ENCODE peak calls at places on chromosomes 7 and 10, in four cellular contexts. L, D, E and M are unnamed samples.
A peak's percentile ranks its signal among the peaks of the same experiment; 100 is the strongest.

GRCh38 chr7:12851142-12851541 is 163.7 kb downstream of the ARL4A start:
- DNase-seq in L (no peak), D (no peak), E (no peak), M (no peak)

GRCh38 chr10:90111671-90112070 is 410.3 kb downstream of the KIF20B start:
- DNase-seq in L (no peak), D (no peak), E (no peak), M (no peak)

GRCh38 chr7:105675873-105676484 is 94.7 kb upstream of the EFCAB10 start:
- DNase-seq in L (peak; percentile 48), D (peak; percentile 70), E (peak; percentile 72), M (no peak)

GRCh38 chr7:6015917-6016652 is 7.0 kb downstream of the AIMP2 start:
- DNase-seq in L (peak; percentile 46), D (no peak), E (peak; percentile 82), M (no peak)

GRCh38 chr10:103502849-103503660 is 9.6 kb downstream of the NEURL1 start:
- DNase-seq in L (no peak), D (peak; percentile 34), E (no peak), M (no peak)

GRCh38 chr7:79504607-79505389 is 51.3 kb upstream of the MAGI2 start:
- DNase-seq in L (no peak), D (no peak), E (no peak), M (no peak)

GRCh38 chr7:75686551-75686950 is 52.2 kb downstream of the HIP1 start:
- DNase-seq in L (no peak), D (no peak), E (no peak), M (no peak)

GRCh38 chr7:137642467-137642866 is 204.3 kb downstream of the DGKI start:
- DNase-seq in L (no peak), D (no peak), E (no peak), M (no peak)

GRCh38 chr10:72087392-72087968 is 871 bp downstream of the SPOCK2 start:
- DNase-seq in L (no peak), D (peak; percentile 76), E (no peak), M (no peak)

GRCh38 chr10:86361134-86362128 is 5.2 kb downstream of the GRID1 start:
- DNase-seq in L (peak; percentile 45), D (peak; percentile 37), E (peak; percentile 27), M (no peak)

GRCh38 chr7:157337316-157338149 is 729 bp downstream of the DNAJB6 start:
- DNase-seq in L (peak; percentile 70), D (peak; percentile 79), E (peak; percentile 77), M (no peak)

GRCh38 chr7:74657692-74658170 is at the start of gene GTF2I:
- DNase-seq in L (no peak), D (no peak), E (no peak), M (no peak)

GRCh38 chr7:131778601-131779000 is 222.2 kb upstream of the PODXL start:
- DNase-seq in L (no peak), D (no peak), E (no peak), M (no peak)

GRCh38 chr7:101985646-101986199 is 168.3 kb downstream of the CUX1 start:
- DNase-seq in L (no peak), D (no peak), E (no peak), M (no peak)

GRCh38 chr10:20100157-20100556 is 283.9 kb downstream of the PLXDC2 start:
- DNase-seq in L (no peak), D (no peak), E (no peak), M (no peak)

GRCh38 chr7:2529161-2530075 is 9.8 kb downstream of the LFNG start:
- DNase-seq in L (peak; percentile 74), D (peak; percentile 91), E (peak; percentile 87), M (peak; percentile 67)

GRCh38 chr7:132247995-132248618 is 328.2 kb downstream of the PLXNA4 start:
- DNase-seq in L (no peak), D (no peak), E (no peak), M (no peak)

GRCh38 chr7:107614425-107614824 is 34.4 kb downstream of the BCAP29 start:
- DNase-seq in L (no peak), D (no peak), E (no peak), M (no peak)

GRCh38 chr7:84547326-84547725 is 352.7 kb upstream of the SEMA3A start:
- DNase-seq in L (no peak), D (no peak), E (no peak), M (no peak)

GRCh38 chr7:154688952-154689351 is 314.0 kb downstream of the PAXIP1 start:
- DNase-seq in L (no peak), D (no peak), E (no peak), M (no peak)

GRCh38 chr7:110842796-110843195 is 248.1 kb upstream of the LRRN3 start:
- DNase-seq in L (no peak), D (no peak), E (no peak), M (no peak)

GRCh38 chr10:78966182-78966787 is 102.5 kb upstream of the ZMIZ1 start:
- DNase-seq in L (no peak), D (no peak), E (no peak), M (no peak)

GRCh38 chr10:66353422-66353821 is 572.4 kb upstream of the LRRTM3 start:
- DNase-seq in L (peak; percentile 13), D (no peak), E (no peak), M (no peak)

GRCh38 chr7:137904826-137905225 is 58.1 kb upstream of the DGKI start:
- DNase-seq in L (no peak), D (no peak), E (no peak), M (no peak)

GRCh38 chr7:102236592-102237287 is 49.9 kb upstream of the SH2B2 start:
- DNase-seq in L (peak; percentile 45), D (peak; percentile 73), E (peak; percentile 72), M (no peak)

GRCh38 chr7:28315565-28316420 is 96.5 kb upstream of the CREB5 start:
- DNase-seq in L (no peak), D (no peak), E (no peak), M (no peak)

GRCh38 chr10:12484945-12485805 is 135.8 kb downstream of the CAMK1D start:
- DNase-seq in L (peak; percentile 49), D (peak; percentile 74), E (no peak), M (no peak)

GRCh38 chr10:88156341-88156740 is 292.9 kb downstream of the PTEN start:
- DNase-seq in L (no peak), D (no peak), E (no peak), M (no peak)

GRCh38 chr10:93915603-93916002 is 21.8 kb downstream of the SLC35G1 start:
- DNase-seq in L (no peak), D (no peak), E (no peak), M (no peak)

GRCh38 chr7:55536619-55537457 is 35.5 kb downstream of the VOPP1 start:
- DNase-seq in L (no peak), D (no peak), E (no peak), M (no peak)

GRCh38 chr7:55533729-55534080 is 38.6 kb downstream of the VOPP1 start:
- DNase-seq in L (no peak), D (no peak), E (no peak), M (no peak)

GRCh38 chr7:55535637-55536016 is 36.7 kb downstream of the VOPP1 start:
- DNase-seq in L (no peak), D (no peak), E (no peak), M (no peak)

GRCh38 chr7:55534262-55534915 is 37.9 kb downstream of the VOPP1 start:
- DNase-seq in L (peak; percentile 37), D (peak; percentile 87), E (no peak), M (peak; percentile 47)

DNA sequence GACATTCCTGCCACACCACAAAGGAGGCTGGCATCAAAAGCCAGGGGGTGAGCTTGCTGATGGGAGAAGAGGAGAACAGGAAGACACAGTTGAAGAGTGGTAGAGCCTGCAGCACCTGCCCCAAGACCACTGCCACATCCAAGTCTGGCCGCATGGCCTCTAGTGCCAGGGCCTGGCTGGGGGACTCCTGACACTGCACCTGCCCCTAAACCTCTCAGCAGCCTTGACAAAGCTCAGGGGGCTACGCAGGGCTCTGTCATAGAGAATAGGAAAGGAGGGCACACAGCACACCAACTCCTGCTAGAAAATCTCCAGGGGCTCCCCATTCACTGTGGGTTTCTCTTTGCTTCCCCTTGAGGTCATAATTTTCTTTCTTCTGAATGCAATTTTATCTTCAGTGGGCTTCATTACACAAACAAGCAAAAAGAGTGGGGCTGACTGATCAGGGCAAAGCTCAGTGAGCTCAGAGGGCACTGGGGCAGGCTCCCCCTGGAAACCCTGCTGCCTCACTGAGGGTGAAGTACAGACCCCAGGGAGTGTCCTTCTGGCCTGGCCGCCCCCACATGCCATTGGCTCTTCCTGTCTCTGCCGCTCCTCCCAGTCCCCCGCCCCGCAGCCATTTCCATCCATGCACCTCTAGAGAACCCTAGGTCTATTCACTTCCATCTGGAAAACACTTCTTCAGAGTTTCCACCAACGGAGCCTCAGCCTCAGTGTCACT is 37.2 kb downstream of the VOPP1 start:
- DNase-seq in L (no peak), D (no peak), E (no peak), M (no peak)
- H3K27ac ChIP-seq in L (no peak overlapping the region), D (peak overlapping the region; percentile 68), E (peak overlapping the region; percentile 29), M (peak overlapping the region; percentile 77)

GRCh38 chr7:139127648-139128047 is 18.1 kb upstream of the ZC3HAV1 start:
- DNase-seq in L (no peak), D (no peak), E (no peak), M (no peak)

GRCh38 chr7:139139150-139139549 is 29.6 kb upstream of the ZC3HAV1 start:
- DNase-seq in L (no peak), D (no peak), E (no peak), M (no peak)

GRCh38 chr7:139131622-139132021 is 22.1 kb upstream of the ZC3HAV1 start:
- DNase-seq in L (no peak), D (no peak), E (no peak), M (no peak)

GRCh38 chr7:139133335-139134139 is 24.0 kb upstream of the ZC3HAV1 start:
- DNase-seq in L (peak; percentile 87), D (peak; percentile 93), E (peak; percentile 91), M (peak; percentile 47)
- TF ChIP-seq POLR2A in L (no peak), D (no peak), E (no peak), M (no peak)

GRCh38 chr10:1577945-1578344 is 159.4 kb downstream of the ADARB2 start:
- DNase-seq in L (no peak), D (peak; percentile 32), E (no peak), M (no peak)

GRCh38 chr10:1577371-1577770 is 160.0 kb downstream of the ADARB2 start:
- DNase-seq in L (no peak), D (peak; percentile 40), E (no peak), M (no peak)

GRCh38 chr10:1579141-1579491 is 158.2 kb downstream of the ADARB2 start:
- DNase-seq in L (no peak), D (no peak), E (no peak), M (no peak)

GRCh38 chr10:1579671-1580070 is 157.7 kb downstream of the ADARB2 start:
- DNase-seq in L (no peak), D (peak; percentile 38), E (no peak), M (no peak)

DNA sequence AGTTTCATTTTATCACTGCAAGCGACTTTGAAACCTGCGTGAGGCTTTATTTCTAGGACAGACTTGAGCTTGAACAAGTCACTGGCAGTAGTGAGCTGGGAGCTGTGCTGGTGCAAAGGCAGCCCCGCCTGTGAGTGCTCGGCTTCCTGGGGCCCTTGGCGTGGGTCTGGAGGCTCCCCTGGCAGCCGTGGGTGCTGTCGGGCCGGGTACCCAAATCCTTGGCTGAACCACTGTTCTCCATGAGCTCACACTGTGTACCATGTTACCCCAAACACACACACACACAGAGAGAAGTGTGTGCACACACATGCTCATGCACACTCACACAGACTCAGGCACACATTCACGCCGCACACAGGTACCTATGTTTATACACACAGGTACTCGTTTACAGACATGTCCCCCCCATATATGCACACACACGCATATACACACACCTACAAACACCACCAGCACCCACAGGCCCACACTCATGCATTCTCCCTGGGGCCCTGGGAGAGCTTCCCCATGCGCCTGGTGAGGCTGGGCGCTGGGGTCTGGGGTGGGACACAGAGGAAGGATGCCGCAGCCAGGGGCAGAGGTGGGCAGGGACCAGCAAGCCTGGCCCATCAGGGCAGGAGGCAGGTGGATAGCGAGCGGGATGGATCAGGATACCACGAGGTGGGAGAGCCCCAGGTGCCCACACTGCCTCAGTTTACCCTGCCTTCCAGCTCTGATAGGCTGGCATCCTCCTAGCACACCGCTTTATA is 158.8 kb downstream of the ADARB2 start:
- DNase-seq in L (no peak), D (peak; percentile 41), E (no peak), M (no peak)
- H3K27me3 ChIP-seq in L (no peaks in the 10 kb centered on the region), D (no peaks in the 10 kb centered on the region), E (no peaks in the 10 kb centered on the region), M (peaks cover 3% of the 10 kb centered on the region)

GRCh38 chr10:75431180-75432111 is at the start of gene LRMDA:
- DNase-seq in L (peak; percentile 46), D (no peak), E (peak; percentile 80), M (no peak)
- H3K27ac ChIP-seq in L (peak within 1 kb of the TSS; percentile 80), D (peak within 1 kb of the TSS; percentile 79), E (peak within 1 kb of the TSS; percentile 83), M (peak within 1 kb of the TSS; percentile 93)